ENCODE peak calls at places on chromosomes 12 and 14, in five cellular contexts. Y is aorta, O is iPS DF 6.9, F is GM23338, H is upper lobe of right lung. B is an unnamed sample.

GRCh38 chr14:68663385-68664076 is 129.3 kb downstream of the ZFP36L1 start:
- DNase-seq in Y (no peak), O (no peak), F (no peak), H (no peak), B (no peak)

GRCh38 chr12:25248137-25248536 is 2.6 kb downstream of the KRAS start:
- DNase-seq in Y (no peak), O (no peak), F (peak; percentile 50), H (no peak), B (no peak)

GRCh38 chr14:61296707-61297502 is 15.8 kb upstream of the TMEM30B start:
- DNase-seq in Y (no peak), O (no peak), F (peak; percentile 49), H (no peak), B (no peak)

GRCh38 chr12:4118017-4118510 is 155.5 kb upstream of the CCND2 start:
- DNase-seq in Y (peak; percentile 76), O (no peak), F (no peak), H (no peak), B (no peak)

GRCh38 chr14:81535399-81536124 is 1.9 kb upstream of the SEL1L start:
- DNase-seq in Y (no peak), O (no peak), F (no peak), H (no peak), B (no peak)

GRCh38 chr14:100901391-100902183 is 1.9 kb downstream of the RTL1 start:
- DNase-seq in Y (no peak), O (no peak), F (no peak), H (no peak), B (no peak)

GRCh38 chr14:74973003-74973614 is 17.7 kb upstream of the PGF start:
- DNase-seq in Y (peak; percentile 88), O (no peak), F (no peak), H (peak; percentile 71), B (no peak)

GRCh38 chr12:57233357-57234232 is 4.1 kb downstream of the SHMT2 start:
- DNase-seq in Y (peak; percentile 62), O (no peak), F (no peak), H (no peak), B (no peak)

GRCh38 chr14:69592923-69593677 is 18.3 kb upstream of the SUSD6 start:
- DNase-seq in Y (no peak), O (no peak), F (no peak), H (no peak), B (no peak)

GRCh38 chr12:78157199-78157598 is 326.5 kb downstream of the NAV3 start:
- DNase-seq in Y (no peak), O (no peak), F (no peak), H (no peak), B (no peak)

GRCh38 chr14:58733451-58734208 is 95.9 kb downstream of the DACT1 start:
- DNase-seq in Y (no peak), O (no peak), F (no peak), H (no peak), B (no peak)

GRCh38 chr14:96274122-96274910 is 18.3 kb downstream of the BDKRB1 start:
- DNase-seq in Y (no peak), O (no peak), F (no peak), H (no peak), B (no peak)

GRCh38 chr12:80216890-80217559 is 117.7 kb downstream of the OTOGL start:
- DNase-seq in Y (no peak), O (no peak), F (peak; percentile 10), H (no peak), B (no peak)

GRCh38 chr12:91250273-91250672 is 67.7 kb upstream of the DCN start:
- DNase-seq in Y (no peak), O (no peak), F (no peak), H (no peak), B (no peak)

GRCh38 chr12:108181095-108181454 is 52.0 kb downstream of the WSCD2 start:
- DNase-seq in Y (no peak), O (no peak), F (no peak), H (no peak), B (peak; percentile 34)

GRCh38 chr12:124593851-124594401 is 26.5 kb upstream of the NCOR2 start:
- DNase-seq in Y (no peak), O (no peak), F (no peak), H (no peak), B (no peak)

GRCh38 chr14:103207038-103207403 is 83.8 kb downstream of the TNFAIP2 start:
- DNase-seq in Y (peak; percentile 90), O (no peak), F (peak; percentile 80), H (peak; percentile 82), B (no peak)

GRCh38 chr14:102863381-102863780 is 59.1 kb upstream of the AMN start:
- DNase-seq in Y (no peak), O (no peak), F (no peak), H (no peak), B (no peak)

GRCh38 chr12:45427042-45427441 is 211.1 kb downstream of the ANO6 start:
- DNase-seq in Y (no peak), O (no peak), F (no peak), H (no peak), B (no peak)

GRCh38 chr12:103431387-103431786 is 64.4 kb downstream of the C12orf42 start:
- DNase-seq in Y (no peak), O (no peak), F (no peak), H (no peak), B (no peak)

GRCh38 chr12:93178154-93178878 is 199.4 kb upstream of the NUDT4 start:
- DNase-seq in Y (no peak), O (no peak), F (no peak), H (no peak), B (no peak)

GRCh38 chr12:93181396-93181965 is 196.2 kb upstream of the NUDT4 start:
- DNase-seq in Y (no peak), O (no peak), F (no peak), H (no peak), B (no peak)

GRCh38 chr12:93177208-93178153 is 200.2 kb upstream of the NUDT4 start:
- DNase-seq in Y (no peak), O (no peak), F (no peak), H (no peak), B (no peak)

GRCh38 chr12:93179792-93180191 is 197.9 kb upstream of the NUDT4 start:
- DNase-seq in Y (no peak), O (no peak), F (no peak), H (no peak), B (no peak)

GRCh38 chr12:93180566-93180965 is 197.2 kb upstream of the NUDT4 start:
- DNase-seq in Y (no peak), O (no peak), F (no peak), H (no peak), B (no peak)
- H3K27ac ChIP-seq in Y (no peak overlapping the region), O (no peak overlapping the region), F (no peak overlapping the region), H (no peak overlapping the region), B (no peak overlapping the region)

GRCh38 chr12:109714913-109715244 is 1.3 kb downstream of the FAM222A start:
- DNase-seq in Y (no peak), O (no peak), F (no peak), H (no peak), B (no peak)

GRCh38 chr12:109717390-109718357 is 4.0 kb downstream of the FAM222A start:
- DNase-seq in Y (no peak), O (no peak), F (no peak), H (no peak), B (no peak)

GRCh38 chr12:109715310-109716091 is 1.9 kb downstream of the FAM222A start:
- DNase-seq in Y (no peak), O (no peak), F (peak; percentile 51), H (no peak), B (no peak)

GRCh38 chr12:109716512-109717389 is 3.1 kb downstream of the FAM222A start:
- DNase-seq in Y (no peak), O (no peak), F (no peak), H (no peak), B (peak; percentile 85)

DNA sequence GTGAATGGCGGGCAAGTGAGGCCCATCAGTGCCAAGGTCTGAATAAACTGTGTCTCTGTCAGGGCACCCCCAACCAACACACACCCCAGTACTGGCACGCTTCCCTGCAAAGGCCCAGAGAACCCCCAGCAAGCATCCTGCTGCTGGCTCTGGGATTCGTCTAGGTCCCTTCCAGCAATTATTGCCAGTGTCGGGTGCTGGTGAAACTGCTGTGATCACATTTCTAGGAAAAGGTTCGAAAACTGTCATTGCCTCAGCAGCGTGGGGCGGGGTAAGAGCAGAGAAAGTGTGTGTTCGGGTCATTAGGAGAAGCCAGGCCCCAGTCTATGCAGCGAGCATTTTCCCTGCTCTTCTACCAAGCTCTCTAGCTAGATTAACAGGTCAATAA is 2.5 kb downstream of the FAM222A start:
- DNase-seq in Y (no peak), O (no peak), F (no peak), H (no peak), B (no peak)
- H3K27me3 ChIP-seq in Y (no peaks in the 10 kb centered on the region), O (peaks cover 4% of the 10 kb centered on the region), F (peaks cover 66% of the 10 kb centered on the region), H (peaks cover 44% of the 10 kb centered on the region), B (peaks cover 5% of the 10 kb centered on the region)

DNA sequence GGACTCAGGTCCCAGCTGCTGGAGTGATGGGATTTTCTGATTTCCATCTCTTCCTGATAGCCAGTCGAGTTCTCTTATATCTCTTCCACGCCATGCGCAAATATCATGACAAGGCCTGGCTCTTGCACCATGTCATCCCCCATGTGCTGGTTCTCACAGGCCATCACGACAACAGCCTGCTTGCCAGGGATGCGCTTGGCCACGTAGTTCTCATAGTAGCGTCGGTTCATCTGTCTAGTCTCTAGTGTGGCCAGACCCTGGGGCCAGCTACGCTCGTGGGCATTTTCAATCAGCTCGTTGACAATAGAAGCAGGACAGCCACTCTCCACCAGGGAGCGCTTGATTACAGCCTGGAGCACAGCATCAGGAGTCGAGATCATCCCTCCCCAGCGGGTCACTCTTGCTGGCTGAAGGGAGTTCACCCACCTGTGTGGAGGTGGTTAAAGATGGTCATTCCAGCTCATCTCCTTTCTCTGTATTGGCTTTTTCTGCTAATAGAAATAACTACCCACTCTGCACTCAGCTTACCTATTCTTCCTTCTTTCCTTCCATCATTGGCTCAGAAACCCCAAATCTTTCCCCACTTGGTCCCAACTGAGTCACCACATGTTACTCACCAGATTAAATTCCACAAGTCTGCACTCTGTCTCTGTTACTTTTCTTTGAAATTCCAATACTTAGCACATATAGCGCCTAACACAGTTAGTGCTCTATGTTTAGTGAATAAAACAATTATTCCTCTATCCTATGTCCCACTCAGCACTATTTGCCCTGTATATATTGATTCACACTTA is 15.2 kb downstream of the RNF41 start:
- DNase-seq in Y (peak; percentile 69), O (no peak), F (peak; percentile 90), H (no peak), B (peak; percentile 52)
- H3K27ac ChIP-seq in Y (no peak overlapping the region), O (no peak overlapping the region), F (peak overlapping the region; percentile 71), H (no peak overlapping the region), B (no peak overlapping the region)

GRCh38 chr14:36014236-36014635 is 162.3 kb downstream of the PTCSC3 start:
- DNase-seq in Y (no peak), O (no peak), F (no peak), H (no peak), B (no peak)

GRCh38 chr14:36006623-36007022 is 169.9 kb downstream of the PTCSC3 start:
- DNase-seq in Y (no peak), O (no peak), F (no peak), H (no peak), B (no peak)

GRCh38 chr14:36013483-36013882 is 163.0 kb downstream of the PTCSC3 start:
- DNase-seq in Y (no peak), O (no peak), F (no peak), H (no peak), B (no peak)

DNA sequence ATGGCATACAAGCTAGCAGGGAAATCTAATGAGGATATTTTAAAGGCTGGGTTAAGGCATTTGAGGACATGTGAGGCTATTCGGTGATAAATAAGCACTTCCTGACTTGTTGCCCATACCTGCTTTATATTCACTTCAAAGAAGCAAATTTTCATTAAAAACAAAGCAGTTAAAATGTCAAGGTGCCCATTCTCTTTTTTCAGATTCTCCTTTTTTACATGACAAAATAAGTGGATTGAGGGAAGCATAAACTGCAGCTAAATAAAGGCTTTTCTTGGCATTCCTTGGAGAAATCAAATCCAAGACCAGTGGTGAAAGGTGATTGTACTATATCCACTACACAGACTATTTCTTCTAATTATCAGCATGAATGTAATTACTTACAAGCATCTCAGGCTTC is 166.9 kb downstream of the PTCSC3 start:
- DNase-seq in Y (no peak), O (no peak), F (peak; percentile 16), H (no peak), B (no peak)
- H3K27me3 ChIP-seq in Y (peaks cover 1% of the 10 kb centered on the region), O (no peaks in the 10 kb centered on the region), F (peaks cover 32% of the 10 kb centered on the region), H (no peaks in the 10 kb centered on the region), B (no peaks in the 10 kb centered on the region)